ENCODE peak calls at places on chromosomes 16 and 17, in ten cellular contexts. P is caudate nucleus; J is fibroblast of lung; S is body of pancreas; Z is coronary artery; B is effector memory CD4-positive, alpha-beta T cell; H is H9; W is foreskin keratinocyte; C is Peyer's patch; L is CD8-positive, alpha-beta memory T cell. T is an unnamed sample.

GRCh38 chr16:27312580-27313421 is 973 bp upstream of the IL4R start:
- DNase-seq in Z (no peak), S (no peak), L (no peak), B (no peak), J (no peak), C (no peak), P (no peak), H (no peak), W (no peak), T (no peak)

GRCh38 chr17:44004761-44005526 is 522 bp downstream of the NAGS start:
- DNase-seq in Z (no peak), S (no peak), H (peak; percentile 73), L (peak; percentile 23), P (no peak), C (peak; percentile 91), W (peak; percentile 35), J (no peak), B (no peak), T (no peak)

GRCh38 chr17:13953871-13954270 is 115.4 kb upstream of the COX10 start:
- DNase-seq in B (no peak), H (no peak), Z (no peak), W (no peak), S (no peak), C (no peak), J (no peak), L (no peak), P (no peak), T (no peak)

GRCh38 chr17:48954300-48954755 is 9.7 kb upstream of the SNF8 start:
- DNase-seq in P (no peak), W (peak; percentile 24), S (no peak), J (peak; percentile 76), B (no peak), L (no peak), Z (no peak), H (peak; percentile 84), C (no peak), T (no peak)

GRCh38 chr16:8721693-8722348 is 47.4 kb downstream of the ABAT start:
- DNase-seq in C (no peak), W (no peak), J (no peak), B (no peak), P (no peak), L (no peak), Z (no peak), S (no peak), H (no peak), T (no peak)

GRCh38 chr17:44362056-44362355 is 1.6 kb downstream of the FAM171A2 start:
- DNase-seq in W (no peak), S (no peak), C (no peak), L (no peak), H (no peak), J (no peak), P (no peak), Z (no peak), B (no peak), T (no peak)

GRCh38 chr16:76780556-76780955 is 410.4 kb upstream of the MON1B start:
- DNase-seq in H (no peak), J (peak; percentile 11), Z (no peak), C (no peak), W (peak; percentile 56), S (no peak), B (no peak), P (no peak), L (no peak), T (no peak)

GRCh38 chr17:19275457-19276082 is 38.4 kb downstream of the EPN2 start:
- DNase-seq in J (no peak), Z (no peak), S (no peak), C (no peak), P (no peak), B (no peak), W (no peak), L (no peak), H (no peak), T (no peak)

DNA sequence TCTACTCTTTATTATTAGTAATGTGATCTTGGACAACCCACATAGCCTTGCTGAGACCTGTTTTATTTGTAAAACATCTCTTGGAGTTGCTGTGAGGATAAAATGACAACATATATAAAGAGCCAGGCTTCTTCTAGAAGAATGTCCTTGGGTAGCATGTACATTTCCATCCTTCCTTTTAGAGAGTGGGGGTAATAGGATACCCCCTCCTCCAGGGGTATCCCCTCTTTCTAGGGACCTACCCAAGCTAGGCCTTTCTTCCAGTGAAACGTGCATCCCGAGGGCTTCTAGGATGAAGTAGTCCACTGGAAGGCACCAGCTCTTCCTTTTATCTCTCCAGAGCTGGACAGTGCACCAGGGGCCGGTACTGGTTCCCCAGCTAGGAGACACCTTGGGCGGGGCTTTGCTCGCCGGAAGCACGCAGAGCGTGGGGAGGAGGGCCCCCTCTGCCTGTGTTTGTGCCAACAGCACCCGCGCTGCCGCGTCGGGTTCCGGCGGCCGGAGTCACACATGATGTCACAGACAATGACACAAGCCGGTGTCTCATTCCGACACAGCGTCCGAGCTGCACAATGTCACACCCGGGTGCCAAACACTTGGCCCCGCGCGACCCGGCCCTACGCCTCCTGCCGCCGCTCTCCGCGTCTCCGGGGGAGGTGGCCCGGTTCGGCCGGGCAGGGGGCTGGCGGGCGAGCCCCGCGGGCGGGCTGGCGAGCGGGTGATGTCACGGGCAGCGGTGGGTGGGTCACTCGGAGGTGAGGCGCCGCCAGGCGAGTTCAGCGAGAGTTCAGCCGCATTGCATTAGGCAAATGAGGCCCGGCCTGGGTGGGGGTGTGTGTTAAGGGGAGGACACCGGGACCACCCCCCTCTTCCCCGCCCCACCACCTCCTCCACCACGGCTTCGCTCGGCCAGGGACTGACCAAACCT is 23.4 kb downstream of the GJD3 start:
- DNase-seq in W (peak; percentile 32), J (peak; percentile 62), H (peak; percentile 93), L (peak; percentile 88), Z (peak; percentile 98), S (peak; percentile 81), P (no peak), B (peak; percentile 88), C (peak; percentile 92), T (peak; percentile 25)
- H3K27ac ChIP-seq in W (no peak overlapping the region), J (peak overlapping the region; percentile 86), H (no peak overlapping the region), L (peak overlapping the region; percentile 67), Z (peak overlapping the region; percentile 98), S (peak overlapping the region; percentile 85), P (peak overlapping the region; percentile 36), B (peak overlapping the region; percentile 86), C (peak overlapping the region; percentile 84), T (peak overlapping the region; percentile 46)

GRCh38 chr17:1996243-1997145 is 28.6 kb downstream of the RTN4RL1 start:
- DNase-seq in S (no peak), Z (no peak), H (no peak), J (no peak), L (no peak), C (no peak), P (no peak), B (no peak), W (no peak), T (no peak)

GRCh38 chr17:1997146-1997586 is 28.0 kb downstream of the RTN4RL1 start:
- DNase-seq in W (peak; percentile 77), L (no peak), C (no peak), S (no peak), P (no peak), B (no peak), Z (no peak), H (no peak), J (no peak), T (no peak)

GRCh38 chr17:1997587-1998425 is 27.3 kb downstream of the RTN4RL1 start:
- DNase-seq in L (no peak), S (peak; percentile 96), B (no peak), C (peak; percentile 81), Z (no peak), P (no peak), J (no peak), W (no peak), H (peak; percentile 76), T (no peak)

GRCh38 chr17:1999557-2000251 is 25.4 kb downstream of the RTN4RL1 start:
- DNase-seq in S (peak; percentile 80), Z (peak; percentile 82), J (peak; percentile 42), B (no peak), W (no peak), P (no peak), C (peak; percentile 79), H (peak; percentile 72), L (no peak), T (peak; percentile 37)

GRCh38 chr17:1998426-1998784 is 26.7 kb downstream of the RTN4RL1 start:
- DNase-seq in H (no peak), Z (no peak), L (no peak), C (no peak), P (no peak), J (no peak), B (no peak), W (no peak), S (peak; percentile 57), T (no peak)
- H3K27ac ChIP-seq in H (no peak overlapping the region), Z (peak overlapping the region; percentile 19), L (no peak overlapping the region), C (no peak overlapping the region), P (no peak overlapping the region), J (no peak overlapping the region), B (no peak overlapping the region), W (no peak overlapping the region), S (peak overlapping the region; percentile 91), T (no peak overlapping the region)

GRCh38 chr16:88773812-88774291 is 11.2 kb downstream of the PIEZO1 start:
- DNase-seq in Z (no peak), H (no peak), J (peak; percentile 98), S (no peak), W (no peak), P (no peak), B (no peak), L (no peak), C (no peak), T (no peak)

GRCh38 chr16:88777801-88778415 is 7.1 kb downstream of the PIEZO1 start:
- DNase-seq in P (no peak), J (no peak), W (no peak), Z (no peak), L (no peak), S (no peak), H (no peak), C (no peak), B (no peak), T (peak; percentile 24)

GRCh38 chr16:88772871-88773811 is 11.9 kb downstream of the PIEZO1 start:
- DNase-seq in B (no peak), Z (no peak), S (peak; percentile 48), L (no peak), P (no peak), W (peak; percentile 36), H (no peak), C (no peak), J (peak; percentile 97), T (peak; percentile 90)

GRCh38 chr16:88775825-88776224 is 9.2 kb downstream of the PIEZO1 start:
- DNase-seq in B (no peak), W (no peak), P (no peak), H (no peak), L (no peak), J (no peak), Z (no peak), S (no peak), C (no peak), T (no peak)

GRCh38 chr16:88774544-88775393 is 10.3 kb downstream of the PIEZO1 start:
- DNase-seq in C (no peak), B (no peak), L (no peak), S (no peak), W (no peak), J (no peak), P (no peak), H (no peak), Z (no peak), T (no peak)
- H3K27ac ChIP-seq in C (no peak overlapping the region), B (no peak overlapping the region), L (peak overlapping the region; percentile 75), S (no peak overlapping the region), W (no peak overlapping the region), J (peak overlapping the region; percentile 89), P (no peak overlapping the region), H (no peak overlapping the region), Z (no peak overlapping the region), T (no peak overlapping the region)

GRCh38 chr17:64229815-64230550 is 33.1 kb downstream of the TEX2 start:
- DNase-seq in B (no peak), J (no peak), C (no peak), P (no peak), L (no peak), Z (no peak), W (no peak), S (no peak), H (no peak), T (no peak)

GRCh38 chr17:64230551-64231408 is 32.3 kb downstream of the TEX2 start:
- DNase-seq in H (no peak), P (no peak), C (no peak), W (peak; percentile 99), S (no peak), B (no peak), L (no peak), J (peak; percentile 91), Z (no peak), T (no peak)

GRCh38 chr17:64232466-64233262 is 30.4 kb downstream of the TEX2 start:
- DNase-seq in S (no peak), L (no peak), C (no peak), H (no peak), Z (no peak), W (no peak), P (no peak), J (no peak), B (no peak), T (no peak)

GRCh38 chr17:64234961-64235360 is 28.1 kb downstream of the TEX2 start:
- DNase-seq in P (no peak), W (no peak), H (no peak), B (no peak), C (no peak), S (no peak), L (no peak), J (no peak), Z (no peak), T (no peak)

DNA sequence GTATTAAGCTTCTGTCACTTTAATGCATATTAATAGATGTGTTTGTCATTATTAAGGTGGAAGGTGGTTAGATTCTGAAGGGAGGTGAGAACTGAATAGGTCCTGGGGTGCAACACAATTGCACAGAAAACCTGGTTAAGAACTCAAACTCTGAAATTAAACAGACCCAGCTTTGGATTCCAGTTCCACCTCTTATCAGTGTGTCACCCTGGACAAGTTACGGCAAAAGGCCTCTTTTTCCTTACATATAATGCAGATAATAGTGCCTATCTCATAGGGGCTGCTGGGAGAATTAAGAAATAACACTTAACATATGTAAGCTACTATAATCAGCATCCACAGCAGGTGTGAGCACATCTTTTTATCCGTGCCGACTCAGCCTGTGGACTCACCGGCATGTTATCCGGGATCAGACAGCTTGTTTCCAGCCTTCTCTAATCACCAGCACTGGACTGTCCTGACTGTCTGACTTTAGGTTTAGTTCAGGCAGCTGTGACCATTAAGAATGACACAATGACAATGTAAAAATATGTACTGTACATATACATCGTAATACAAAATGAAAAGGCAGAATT is 31.4 kb downstream of the TEX2 start:
- DNase-seq in Z (no peak), L (no peak), P (no peak), J (no peak), H (no peak), S (no peak), B (no peak), C (no peak), W (peak; percentile 75), T (no peak)
- H3K27ac ChIP-seq in Z (peak overlapping the region; percentile 71), L (no peak overlapping the region), P (no peak overlapping the region), J (no peak overlapping the region), H (no peak overlapping the region), S (no peak overlapping the region), B (no peak overlapping the region), C (no peak overlapping the region), W (peak overlapping the region; percentile 5), T (no peak overlapping the region)